ENCODE peak calls at places on chromosomes 13 and 19, in nine cellular contexts. J, O, B, D, Z, A, V, W and C are unnamed samples.

GRCh38 chr19:49151339-49152217 is 3.6 kb downstream of the HRC start:
- DNase-seq in J (peak), O (peak), D (no peak), Z (no peak), B (no peak), W (no peak), A (peak), V (peak), C (no peak)

GRCh38 chr13:113532156-113532806 is 41.8 kb upstream of the DCUN1D2 start:
- DNase-seq in J (peak), B (no peak), Z (no peak), O (peak), W (peak), D (no peak), A (no peak), V (no peak), C (no peak)

GRCh38 chr13:66618702-66619101 is 611.4 kb downstream of the PCDH9 start:
- DNase-seq in B (peak), W (no peak), D (no peak), A (no peak), J (no peak), V (peak), Z (no peak), O (peak), C (peak)

GRCh38 chr19:10662384-10663251 is 8.5 kb downstream of the ILF3 start:
- DNase-seq in V (peak), J (no peak), A (no peak), Z (no peak), W (no peak), B (no peak), D (no peak), O (peak), C (no peak)

GRCh38 chr13:52830946-52831345 is 17.5 kb downstream of the PCDH8 start:
- DNase-seq in A (no peak), Z (no peak), D (no peak), O (no peak), J (no peak), W (no peak), V (no peak), B (no peak), C (no peak)

GRCh38 chr13:36674337-36675212 is 755 bp downstream of the SERTM1 start:
- DNase-seq in V (no peak), O (no peak), D (no peak), A (no peak), Z (no peak), J (no peak), W (no peak), B (no peak), C (no peak)

GRCh38 chr13:35599385-35599784 is 122.9 kb upstream of the MAB21L1 start:
- DNase-seq in A (no peak), B (no peak), Z (no peak), W (no peak), J (no peak), V (no peak), D (no peak), O (no peak), C (no peak)

GRCh38 chr19:51166846-51167490 is 24.9 kb downstream of the SIGLEC7 start:
- DNase-seq in O (no peak), W (no peak), B (no peak), Z (no peak), J (peak), A (peak), D (no peak), V (no peak), C (no peak)

GRCh38 chr13:76754414-76754813 is 131.8 kb downstream of the KCTD12 start:
- DNase-seq in O (peak), B (no peak), Z (no peak), V (peak), A (no peak), J (no peak), D (no peak), W (no peak), C (peak)

GRCh38 chr13:110798595-110798994 is 85.1 kb downstream of the ING1 start:
- DNase-seq in V (no peak), B (peak), O (no peak), W (no peak), J (no peak), Z (no peak), A (no peak), D (no peak), C (no peak)

GRCh38 chr13:32206097-32206740 is 108.9 kb downstream of the ZAR1L start:
- DNase-seq in Z (no peak), V (no peak), A (no peak), D (no peak), B (peak), J (no peak), O (no peak), W (no peak), C (no peak)

GRCh38 chr13:49679244-49679643 is 12.0 kb downstream of the EBPL start:
- DNase-seq in O (no peak), D (no peak), Z (no peak), V (peak), B (no peak), W (no peak), J (no peak), A (no peak), C (no peak)

GRCh38 chr13:90594694-90595093 is 752.8 kb upstream of the MIR17HG start:
- DNase-seq in A (no peak), D (no peak), B (no peak), Z (no peak), O (peak), W (no peak), V (no peak), J (no peak), C (no peak)

GRCh38 chr13:50127017-50127725 is 111.9 kb downstream of the KCNRG start:
- DNase-seq in V (peak), D (no peak), J (peak), W (no peak), B (no peak), Z (peak), O (peak), A (no peak), C (no peak)

GRCh38 chr19:17448190-17448967 is at the start of gene TMEM221:
- DNase-seq in W (no peak), Z (peak), O (no peak), D (no peak), V (peak), J (peak), B (no peak), A (no peak), C (no peak)

GRCh38 chr13:61148691-61149332 is 266.8 kb downstream of the PCDH20 start:
- DNase-seq in O (no peak), V (no peak), B (no peak), W (no peak), A (no peak), J (no peak), D (no peak), Z (no peak), C (no peak)

GRCh38 chr13:40082644-40083043 is 427.2 kb downstream of the COG6 start:
- DNase-seq in B (no peak), O (no peak), J (no peak), A (no peak), Z (no peak), D (no peak), V (peak), W (no peak), C (peak)

GRCh38 chr19:24140099-24140498 is 53.1 kb downstream of the ZNF254 start:
- DNase-seq in B (no peak), J (no peak), Z (no peak), W (no peak), D (no peak), O (peak), V (peak), A (no peak), C (no peak)